ENCODE peak calls at places on chromosomes 7 and 10, in seven cellular contexts. One of them, this sample, is unnamed.
A peak's percentile ranks its signal among the peaks of the same experiment; 100 is the strongest.

GRCh38 chr7:7323352-7323751 is 141.0 kb downstream of the C1GALT1 start:
- DNase-seq in H7: no peak
- DNase-seq in fibroblast of lung: no peak
- DNase-seq in brain microvascular endothelial cell: no peak
- DNase-seq in cardiac muscle cell: no peak
- DNase-seq in HCT116: no peak
- DNase-seq in MG63: no peak
- DNase-seq in this sample: no peak

GRCh38 chr7:85125679-85126078 is 61.2 kb downstream of the SEMA3D start:
- DNase-seq in H7: no peak
- DNase-seq in fibroblast of lung: peak; percentile 16
- DNase-seq in brain microvascular endothelial cell: no peak
- DNase-seq in cardiac muscle cell: no peak
- DNase-seq in HCT116: no peak
- DNase-seq in MG63: no peak
- DNase-seq in this sample: no peak

GRCh38 chr10:104330168-104331117 is 7.8 kb downstream of the ITPRIP start:
- DNase-seq in H7: peak; percentile 13
- DNase-seq in fibroblast of lung: peak; percentile 82
- DNase-seq in brain microvascular endothelial cell: peak; percentile 82
- DNase-seq in cardiac muscle cell: peak; percentile 71
- DNase-seq in HCT116: no peak
- DNase-seq in MG63: peak; percentile 92
- DNase-seq in this sample: peak; percentile 95

GRCh38 chr10:44863344-44864041 is 47.6 kb upstream of the TMEM72 start:
- DNase-seq in H7: peak; percentile 77
- DNase-seq in fibroblast of lung: peak; percentile 66
- DNase-seq in brain microvascular endothelial cell: no peak
- DNase-seq in cardiac muscle cell: no peak
- DNase-seq in HCT116: no peak
- DNase-seq in MG63: no peak
- DNase-seq in this sample: no peak

GRCh38 chr7:99789441-99790070 is 5.6 kb upstream of the CYP3A4 start:
- DNase-seq in H7: no peak
- DNase-seq in fibroblast of lung: no peak
- DNase-seq in brain microvascular endothelial cell: no peak
- DNase-seq in cardiac muscle cell: peak; percentile 3
- DNase-seq in HCT116: no peak
- DNase-seq in MG63: peak; percentile 28
- DNase-seq in this sample: no peak

GRCh38 chr10:20327954-20328353 is 511.7 kb downstream of the PLXDC2 start:
- DNase-seq in H7: no peak
- DNase-seq in fibroblast of lung: no peak
- DNase-seq in brain microvascular endothelial cell: no peak
- DNase-seq in cardiac muscle cell: no peak
- DNase-seq in HCT116: no peak
- DNase-seq in MG63: no peak
- DNase-seq in this sample: no peak

GRCh38 chr7:101538596-101539459 is 90.3 kb downstream of the MYL10 start:
- DNase-seq in H7: peak; percentile 96
- DNase-seq in fibroblast of lung: peak; percentile 10
- DNase-seq in brain microvascular endothelial cell: peak; percentile 40
- DNase-seq in cardiac muscle cell: peak; percentile 74
- DNase-seq in HCT116: peak; percentile 28
- DNase-seq in MG63: peak; percentile 31
- DNase-seq in this sample: no peak

GRCh38 chr7:4013793-4014192 is 668.3 kb upstream of the FOXK1 start:
- DNase-seq in H7: peak; percentile 48
- DNase-seq in fibroblast of lung: no peak
- DNase-seq in brain microvascular endothelial cell: no peak
- DNase-seq in cardiac muscle cell: no peak
- DNase-seq in HCT116: no peak
- DNase-seq in MG63: no peak
- DNase-seq in this sample: no peak

GRCh38 chr7:35780070-35780469 is 20.8 kb upstream of the SEPTIN7 start:
- DNase-seq in H7: no peak
- DNase-seq in fibroblast of lung: no peak
- DNase-seq in brain microvascular endothelial cell: no peak
- DNase-seq in cardiac muscle cell: no peak
- DNase-seq in HCT116: no peak
- DNase-seq in MG63: no peak
- DNase-seq in this sample: no peak

GRCh38 chr7:118696879-118697278 is 472.4 kb downstream of the ANKRD7 start:
- DNase-seq in H7: no peak
- DNase-seq in fibroblast of lung: no peak
- DNase-seq in brain microvascular endothelial cell: no peak
- DNase-seq in cardiac muscle cell: no peak
- DNase-seq in HCT116: no peak
- DNase-seq in MG63: no peak
- DNase-seq in this sample: no peak

GRCh38 chr7:1466524-1467271 is 7.4 kb upstream of the MICALL2 start:
- DNase-seq in H7: peak; percentile 96
- DNase-seq in fibroblast of lung: peak; percentile 67
- DNase-seq in brain microvascular endothelial cell: peak; percentile 45
- DNase-seq in cardiac muscle cell: peak; percentile 86
- DNase-seq in HCT116: no peak
- DNase-seq in MG63: peak; percentile 48
- DNase-seq in this sample: peak; percentile 29

GRCh38 chr7:25169683-25170082 is 44.6 kb upstream of the CYCS start:
- DNase-seq in H7: no peak
- DNase-seq in fibroblast of lung: no peak
- DNase-seq in brain microvascular endothelial cell: no peak
- DNase-seq in cardiac muscle cell: no peak
- DNase-seq in HCT116: no peak
- DNase-seq in MG63: no peak
- DNase-seq in this sample: no peak

GRCh38 chr7:32164341-32164996 is 94.3 kb upstream of the PDE1C start:
- DNase-seq in H7: peak; percentile 55
- DNase-seq in fibroblast of lung: peak; percentile 86
- DNase-seq in brain microvascular endothelial cell: peak; percentile 76
- DNase-seq in cardiac muscle cell: peak; percentile 57
- DNase-seq in HCT116: peak; percentile 43
- DNase-seq in MG63: peak; percentile 59
- DNase-seq in this sample: no peak

GRCh38 chr10:69961864-69962745 is 90.5 kb upstream of the MACROH2A2 start:
- DNase-seq in H7: no peak
- DNase-seq in fibroblast of lung: no peak
- DNase-seq in brain microvascular endothelial cell: no peak
- DNase-seq in cardiac muscle cell: no peak
- DNase-seq in HCT116: no peak
- DNase-seq in MG63: no peak
- DNase-seq in this sample: no peak

GRCh38 chr7:158085741-158086695 is 501.6 kb downstream of the PTPRN2 start:
- DNase-seq in H7: no peak
- DNase-seq in fibroblast of lung: no peak
- DNase-seq in brain microvascular endothelial cell: no peak
- DNase-seq in cardiac muscle cell: no peak
- DNase-seq in HCT116: no peak
- DNase-seq in MG63: no peak
- DNase-seq in this sample: no peak

GRCh38 chr7:5685192-5685591 is 96.3 kb downstream of the RNF216 start:
- DNase-seq in H7: no peak
- DNase-seq in fibroblast of lung: no peak
- DNase-seq in brain microvascular endothelial cell: no peak
- DNase-seq in cardiac muscle cell: no peak
- DNase-seq in HCT116: no peak
- DNase-seq in MG63: no peak
- DNase-seq in this sample: no peak

GRCh38 chr10:12950583-12951128 is 50.9 kb downstream of the CCDC3 start:
- DNase-seq in H7: no peak
- DNase-seq in fibroblast of lung: no peak
- DNase-seq in brain microvascular endothelial cell: no peak
- DNase-seq in cardiac muscle cell: no peak
- DNase-seq in HCT116: no peak
- DNase-seq in MG63: no peak
- DNase-seq in this sample: no peak

GRCh38 chr7:123823898-123824753 is 20.8 kb upstream of the HYAL4 start:
- DNase-seq in H7: no peak
- DNase-seq in fibroblast of lung: no peak
- DNase-seq in brain microvascular endothelial cell: no peak
- DNase-seq in cardiac muscle cell: no peak
- DNase-seq in HCT116: no peak
- DNase-seq in MG63: no peak
- DNase-seq in this sample: no peak

GRCh38 chr7:151524845-151525244 is 5.2 kb upstream of the RHEB start:
- DNase-seq in H7: no peak
- DNase-seq in fibroblast of lung: no peak
- DNase-seq in brain microvascular endothelial cell: no peak
- DNase-seq in cardiac muscle cell: no peak
- DNase-seq in HCT116: no peak
- DNase-seq in MG63: no peak
- DNase-seq in this sample: no peak

GRCh38 chr7:18590744-18591340 is 95.3 kb downstream of the HDAC9 start:
- DNase-seq in H7: no peak
- DNase-seq in fibroblast of lung: peak; percentile 52
- DNase-seq in brain microvascular endothelial cell: no peak
- DNase-seq in cardiac muscle cell: peak; percentile 24
- DNase-seq in HCT116: peak; percentile 27
- DNase-seq in MG63: no peak
- DNase-seq in this sample: no peak

GRCh38 chr7:69780377-69780776 is 182.1 kb downstream of the AUTS2 start:
- DNase-seq in H7: peak; percentile 20
- DNase-seq in fibroblast of lung: peak; percentile 68
- DNase-seq in brain microvascular endothelial cell: no peak
- DNase-seq in cardiac muscle cell: peak; percentile 43
- DNase-seq in HCT116: no peak
- DNase-seq in MG63: no peak
- DNase-seq in this sample: no peak

GRCh38 chr7:89223906-89224395 is 428.4 kb upstream of the TEX47 start:
- DNase-seq in H7: no peak
- DNase-seq in fibroblast of lung: no peak
- DNase-seq in brain microvascular endothelial cell: no peak
- DNase-seq in cardiac muscle cell: no peak
- DNase-seq in HCT116: no peak
- DNase-seq in MG63: no peak
- DNase-seq in this sample: no peak

GRCh38 chr7:86932038-86932512 is 127.4 kb downstream of the ELAPOR2 start:
- DNase-seq in H7: no peak
- DNase-seq in fibroblast of lung: peak; percentile 74
- DNase-seq in brain microvascular endothelial cell: peak; percentile 49
- DNase-seq in cardiac muscle cell: no peak
- DNase-seq in HCT116: no peak
- DNase-seq in MG63: peak; percentile 52
- DNase-seq in this sample: peak; percentile 91
- H3K4me3 ChIP-seq in H7: no peak overlapping the region
- H3K4me3 ChIP-seq in fibroblast of lung: no peak overlapping the region
- H3K4me3 ChIP-seq in brain microvascular endothelial cell: no peak overlapping the region
- H3K4me3 ChIP-seq in cardiac muscle cell: no peak overlapping the region
- H3K4me3 ChIP-seq in HCT116: no peak overlapping the region
- H3K4me3 ChIP-seq in MG63: no peak overlapping the region
- H3K4me3 ChIP-seq in this sample: no peak overlapping the region

GRCh38 chr7:49500741-49501140 is 272.7 kb upstream of the VWC2 start:
- DNase-seq in H7: no peak
- DNase-seq in fibroblast of lung: no peak
- DNase-seq in brain microvascular endothelial cell: no peak
- DNase-seq in cardiac muscle cell: no peak
- DNase-seq in HCT116: no peak
- DNase-seq in MG63: no peak
- DNase-seq in this sample: no peak
- H3K27me3 ChIP-seq in H7: no peaks in the 10 kb centered on the region
- H3K27me3 ChIP-seq in fibroblast of lung: no peaks in the 10 kb centered on the region
- H3K27me3 ChIP-seq in brain microvascular endothelial cell: no peaks in the 10 kb centered on the region
- H3K27me3 ChIP-seq in cardiac muscle cell: no peaks in the 10 kb centered on the region
- H3K27me3 ChIP-seq in HCT116: no peaks in the 10 kb centered on the region
- H3K27me3 ChIP-seq in MG63: no peaks in the 10 kb centered on the region
- H3K27me3 ChIP-seq in this sample: no peaks in the 10 kb centered on the region

GRCh38 chr7:376306-376969 is 86.5 kb downstream of the FOXL3 start:
- DNase-seq in H7: no peak
- DNase-seq in fibroblast of lung: no peak
- DNase-seq in brain microvascular endothelial cell: no peak
- DNase-seq in cardiac muscle cell: no peak
- DNase-seq in HCT116: no peak
- DNase-seq in MG63: no peak
- DNase-seq in this sample: no peak

GRCh38 chr7:377069-378040 is 87.4 kb downstream of the FOXL3 start:
- DNase-seq in H7: peak; percentile 73
- DNase-seq in fibroblast of lung: no peak
- DNase-seq in brain microvascular endothelial cell: no peak
- DNase-seq in cardiac muscle cell: no peak
- DNase-seq in HCT116: no peak
- DNase-seq in MG63: no peak
- DNase-seq in this sample: no peak

GRCh38 chr7:375491-375821 is 85.5 kb downstream of the FOXL3 start:
- DNase-seq in H7: peak; percentile 57
- DNase-seq in fibroblast of lung: no peak
- DNase-seq in brain microvascular endothelial cell: no peak
- DNase-seq in cardiac muscle cell: no peak
- DNase-seq in HCT116: no peak
- DNase-seq in MG63: no peak
- DNase-seq in this sample: no peak

GRCh38 chr7:374706-375490 is 84.9 kb downstream of the FOXL3 start:
- DNase-seq in H7: peak; percentile 54
- DNase-seq in fibroblast of lung: no peak
- DNase-seq in brain microvascular endothelial cell: no peak
- DNase-seq in cardiac muscle cell: no peak
- DNase-seq in HCT116: no peak
- DNase-seq in MG63: no peak
- DNase-seq in this sample: no peak

GRCh38 chr7:375901-376305 is 85.9 kb downstream of the FOXL3 start:
- DNase-seq in H7: peak; percentile 72
- DNase-seq in fibroblast of lung: no peak
- DNase-seq in brain microvascular endothelial cell: no peak
- DNase-seq in cardiac muscle cell: no peak
- DNase-seq in HCT116: no peak
- DNase-seq in MG63: no peak
- DNase-seq in this sample: no peak
- H3K4me3 ChIP-seq in H7: no peak overlapping the region
- H3K4me3 ChIP-seq in fibroblast of lung: no peak overlapping the region
- H3K4me3 ChIP-seq in brain microvascular endothelial cell: no peak overlapping the region
- H3K4me3 ChIP-seq in cardiac muscle cell: no peak overlapping the region
- H3K4me3 ChIP-seq in HCT116: no peak overlapping the region
- H3K4me3 ChIP-seq in MG63: no peak overlapping the region
- H3K4me3 ChIP-seq in this sample: no peak overlapping the region

DNA sequence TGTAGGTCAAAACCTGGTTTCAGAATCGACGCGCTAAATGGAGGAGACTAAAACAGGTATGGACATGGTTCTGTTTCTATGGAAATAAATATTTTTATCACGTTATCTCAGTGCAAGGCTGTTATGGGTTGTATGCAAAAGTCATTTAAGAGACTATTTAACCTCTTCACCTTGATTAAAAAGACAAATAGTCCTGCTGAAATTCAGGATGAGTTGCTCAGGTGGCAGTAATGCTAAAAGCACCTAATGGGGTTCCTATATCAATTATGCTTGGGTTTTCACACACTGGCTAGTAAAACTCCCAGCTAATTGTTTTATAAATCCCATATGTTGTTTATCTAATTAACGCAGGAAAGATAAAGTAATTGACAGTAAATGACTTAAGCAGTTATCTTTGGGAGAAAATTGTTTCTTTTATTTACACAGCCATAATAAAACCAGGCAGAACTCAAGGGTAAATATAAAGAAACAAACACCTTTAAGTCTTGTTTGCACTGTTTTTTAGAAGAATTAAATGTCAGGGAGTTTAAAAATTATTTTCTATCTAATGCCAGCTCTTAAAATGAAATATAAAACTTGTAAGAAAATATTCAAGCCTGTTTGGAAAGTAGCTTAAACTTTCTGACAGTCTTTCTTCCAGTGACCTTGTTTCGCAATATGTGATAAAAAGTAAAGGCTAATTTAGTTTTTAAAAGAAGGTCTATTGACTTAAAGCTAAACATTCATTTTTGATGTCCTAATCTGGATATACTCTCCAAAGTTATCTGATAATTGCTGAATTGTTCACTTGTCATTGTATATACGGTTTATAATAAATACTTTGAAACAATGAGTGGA is 3.2 kb downstream of the HHEX start:
- DNase-seq in H7: no peak
- DNase-seq in fibroblast of lung: no peak
- DNase-seq in brain microvascular endothelial cell: no peak
- DNase-seq in cardiac muscle cell: peak; percentile 8
- DNase-seq in HCT116: no peak
- DNase-seq in MG63: no peak
- DNase-seq in this sample: no peak
- H3K27me3 ChIP-seq in H7: peaks cover 96% of the 10 kb centered on the region
- H3K27me3 ChIP-seq in fibroblast of lung: no peaks in the 10 kb centered on the region
- H3K27me3 ChIP-seq in brain microvascular endothelial cell: no peaks in the 10 kb centered on the region
- H3K27me3 ChIP-seq in cardiac muscle cell: peaks cover 100% of the 10 kb centered on the region
- H3K27me3 ChIP-seq in HCT116: no peaks in the 10 kb centered on the region
- H3K27me3 ChIP-seq in MG63: no peaks in the 10 kb centered on the region
- H3K27me3 ChIP-seq in this sample: no peaks in the 10 kb centered on the region